ENCODE peak calls at places on chromosomes 16 and 17, in four cellular contexts. G is activated T-cell treated with anti-CD3 and anti-CD28 coated beads, Interleukin-2, amount 50 U/mL, for 72 hours; V is activated naive CD4-positive, alpha-beta T cell treated with Interleukin-2 at 50 U/mL for 16 hours; Z is AG04450. Y is an unnamed sample.

GRCh38 chr16:49484454-49484853 is 110.8 kb downstream of the C16orf78 start:
- DNase-seq in G (peak), Z (no peak), V (no peak), Y (no peak)

GRCh38 chr17:5526821-5527598 is 40.6 kb downstream of the MIS12 start:
- DNase-seq in Z (peak), V (peak), G (peak), Y (peak)

GRCh38 chr17:9116861-9117568 is 95.7 kb downstream of the NTN1 start:
- DNase-seq in V (no peak), G (no peak), Z (no peak), Y (no peak)

GRCh38 chr17:81821603-81822311 is 11.3 kb downstream of the MCRIP1 start:
- DNase-seq in Z (no peak), V (peak), G (no peak), Y (no peak)

GRCh38 chr17:27904534-27904933 is 11.4 kb upstream of the LYRM9 start:
- DNase-seq in G (no peak), Z (no peak), V (no peak), Y (no peak)

GRCh38 chr17:80187493-80187892 is 17.7 kb downstream of the CARD14 start:
- DNase-seq in G (no peak), Z (no peak), V (no peak), Y (no peak)

GRCh38 chr17:15444805-15445204 is 22.6 kb downstream of the CDRT4 start:
- DNase-seq in Z (no peak), G (no peak), V (no peak), Y (no peak)

GRCh38 chr17:79926002-79926307 is 86.7 kb upstream of the CBX4 start:
- DNase-seq in G (no peak), Z (no peak), V (no peak), Y (no peak)